ENCODE peak calls at places on chromosome 5, in eight cellular contexts. D, H, W, N, J, I, A and Q are unnamed samples.

GRCh38 chr5:67156976-67157583 is 39.5 kb downstream of the CD180 start:
- DNase-seq in H (peak; percentile 29), A (no peak), I (peak; percentile 28), D (peak; percentile 68), N (no peak), J (peak; percentile 74), W (no peak), Q (no peak)

GRCh38 chr5:22892441-22892840 is 39.3 kb upstream of the CDH12 start:
- DNase-seq in I (no peak), A (no peak), N (no peak), H (no peak), D (no peak), W (no peak), J (no peak), Q (no peak)

GRCh38 chr5:20833081-20833627 is 845.2 kb upstream of the CDH18 start:
- DNase-seq in N (no peak), D (no peak), A (no peak), J (no peak), W (no peak), H (no peak), I (no peak), Q (no peak)

GRCh38 chr5:158320178-158320674 is 461.3 kb upstream of the CLINT1 start:
- DNase-seq in A (no peak), D (no peak), H (no peak), W (no peak), N (no peak), I (no peak), J (no peak), Q (no peak)

GRCh38 chr5:72057816-72058215 is 49.5 kb upstream of the MAP1B start:
- DNase-seq in D (no peak), J (no peak), H (no peak), W (no peak), N (no peak), A (no peak), I (no peak), Q (no peak)

GRCh38 chr5:12910611-12911010 is 1006.4 kb upstream of the CTNND2 start:
- DNase-seq in D (no peak), J (no peak), H (no peak), A (no peak), N (no peak), W (no peak), I (no peak), Q (no peak)

GRCh38 chr5:81428866-81429265 is 34.9 kb upstream of the ACOT12 start:
- DNase-seq in H (no peak), J (no peak), N (no peak), D (no peak), W (no peak), A (no peak), I (no peak), Q (no peak)

GRCh38 chr5:85030685-85031084 is 646.0 kb upstream of the EDIL3 start:
- DNase-seq in H (no peak), D (no peak), N (no peak), I (no peak), W (no peak), A (no peak), J (no peak), Q (no peak)

GRCh38 chr5:60883229-60883628 is 39.2 kb upstream of the ELOVL7 start:
- DNase-seq in J (no peak), D (peak; percentile 2), A (no peak), N (no peak), H (peak; percentile 6), I (no peak), W (no peak), Q (no peak)

GRCh38 chr5:122870219-122870856 is 24.9 kb downstream of the SNX24 start:
- DNase-seq in A (no peak), W (no peak), N (no peak), I (no peak), J (no peak), D (no peak), H (no peak), Q (no peak)

GRCh38 chr5:54002779-54003178 is 307.6 kb downstream of the ARL15 start:
- DNase-seq in H (no peak), D (no peak), W (no peak), N (no peak), I (no peak), J (no peak), A (no peak), Q (no peak)

GRCh38 chr5:68415177-68416085 is 199.9 kb downstream of the PIK3R1 start:
- DNase-seq in I (no peak), W (peak; percentile 30), N (no peak), H (no peak), A (no peak), D (peak; percentile 11), J (no peak), Q (peak; percentile 86)

GRCh38 chr5:167678457-167678856 is 613.0 kb upstream of the WWC1 start:
- DNase-seq in J (no peak), N (no peak), D (no peak), A (no peak), I (no peak), W (no peak), H (no peak), Q (no peak)

DNA sequence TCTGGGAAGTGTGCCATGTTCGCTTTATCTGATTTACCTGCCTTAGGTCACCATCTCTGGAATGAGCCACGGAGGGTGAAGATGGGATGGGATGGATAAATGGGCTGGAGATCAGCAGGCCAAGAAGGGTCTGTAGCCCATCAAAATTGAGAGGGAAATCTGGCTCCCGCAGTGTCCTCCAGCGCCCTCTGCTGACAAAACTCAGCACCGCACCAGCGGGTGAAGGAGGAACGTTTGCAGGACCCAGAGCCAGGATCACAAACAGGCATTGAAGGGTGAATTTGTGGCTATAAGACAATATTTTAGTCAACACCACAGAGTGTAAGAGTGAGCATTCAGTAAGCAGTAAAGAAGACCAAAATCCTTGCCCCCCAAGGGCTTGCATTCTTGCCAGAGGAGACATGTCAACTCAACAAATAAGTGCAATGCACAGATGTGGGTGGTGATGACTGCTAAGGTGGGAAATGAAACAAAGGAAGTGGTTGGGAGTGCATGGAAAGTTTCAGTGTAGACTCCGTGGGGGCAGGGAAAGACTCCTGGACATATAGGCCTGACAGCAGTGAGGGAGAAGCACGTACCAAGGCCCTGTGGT is 124.4 kb downstream of the TENT4A start:
- DNase-seq in N (no peak), W (no peak), A (no peak), H (no peak), D (peak; percentile 43), J (peak; percentile 86), I (no peak), Q (no peak)
- TF ChIP-seq CTCF in N (peak; percentile 55), W (peak; percentile 45), A (peak; percentile 45), H (peak; percentile 86), D (peak; percentile 97), J (peak; percentile 77), I (no peak), Q (peak; percentile 46)

DNA sequence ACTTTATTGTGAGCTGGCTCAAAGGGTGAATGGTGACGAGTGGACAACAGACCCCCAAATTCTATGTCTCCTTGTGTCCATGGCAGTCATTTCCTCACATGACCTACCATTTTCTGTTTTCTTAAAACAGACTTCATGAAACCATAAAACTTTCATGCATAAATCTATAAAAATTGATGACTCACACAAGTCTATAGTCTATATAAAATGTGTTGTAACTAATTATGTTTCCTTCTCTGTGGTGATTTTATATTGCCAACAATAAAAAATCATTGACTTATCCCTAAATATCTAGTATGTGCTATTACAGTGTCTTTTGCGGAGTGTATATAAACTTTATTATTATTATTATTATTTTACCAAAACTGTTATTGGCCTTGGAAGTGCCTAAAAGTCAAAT is 382.4 kb downstream of the MAT2B start:
- DNase-seq in N (no peak), J (no peak), D (no peak), H (no peak), W (no peak), I (no peak), A (no peak), Q (no peak)
- H3K4me3 ChIP-seq in N (no peak overlapping the region), J (no peak overlapping the region), D (no peak overlapping the region), H (no peak overlapping the region), W (no peak overlapping the region), I (no peak overlapping the region), A (no peak overlapping the region), Q (no peak overlapping the region)

DNA sequence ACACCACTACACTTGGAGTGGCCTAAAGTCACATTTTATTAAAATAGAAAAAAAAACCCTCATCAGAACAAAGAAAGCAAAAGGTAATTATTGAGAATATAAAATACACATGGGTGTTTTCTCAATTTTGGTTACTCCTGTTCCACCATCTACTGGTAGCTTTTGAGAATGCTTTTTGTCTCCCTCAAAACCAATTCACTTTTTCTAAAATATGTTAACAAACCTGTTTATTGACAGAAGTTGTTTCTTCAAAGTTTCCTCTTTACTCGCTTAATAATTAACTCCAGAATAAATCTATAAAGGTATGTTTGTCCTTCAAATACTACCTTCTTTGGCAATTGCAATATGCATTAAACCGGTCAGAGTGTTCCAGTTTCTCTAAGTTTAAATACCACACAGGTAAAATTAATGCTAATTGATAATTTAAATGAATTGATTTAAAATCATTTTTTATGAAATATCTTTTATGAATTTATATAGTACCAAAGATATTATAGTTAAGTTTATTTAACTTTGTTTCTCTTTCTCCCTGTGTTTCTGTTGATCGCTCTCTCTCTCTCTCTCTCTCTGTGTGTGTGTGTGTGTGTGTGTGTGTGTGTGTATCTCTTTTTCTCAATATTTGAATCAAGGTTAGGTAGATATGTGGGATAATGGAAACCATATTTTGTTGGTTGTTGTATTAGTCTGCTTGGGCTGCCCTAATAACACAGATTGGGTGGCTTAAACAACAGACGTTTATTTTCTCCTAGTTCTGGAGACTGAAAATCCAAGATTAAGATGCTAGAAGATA is 487.4 kb downstream of the PRDM9 start:
- DNase-seq in W (no peak), D (no peak), A (no peak), I (no peak), J (no peak), H (no peak), N (no peak), Q (peak; percentile 62)
- TF ChIP-seq CTCF in W (no peak), D (no peak), A (no peak), I (no peak), J (peak; percentile 75), H (no peak), N (no peak), Q (peak; percentile 64)

DNA sequence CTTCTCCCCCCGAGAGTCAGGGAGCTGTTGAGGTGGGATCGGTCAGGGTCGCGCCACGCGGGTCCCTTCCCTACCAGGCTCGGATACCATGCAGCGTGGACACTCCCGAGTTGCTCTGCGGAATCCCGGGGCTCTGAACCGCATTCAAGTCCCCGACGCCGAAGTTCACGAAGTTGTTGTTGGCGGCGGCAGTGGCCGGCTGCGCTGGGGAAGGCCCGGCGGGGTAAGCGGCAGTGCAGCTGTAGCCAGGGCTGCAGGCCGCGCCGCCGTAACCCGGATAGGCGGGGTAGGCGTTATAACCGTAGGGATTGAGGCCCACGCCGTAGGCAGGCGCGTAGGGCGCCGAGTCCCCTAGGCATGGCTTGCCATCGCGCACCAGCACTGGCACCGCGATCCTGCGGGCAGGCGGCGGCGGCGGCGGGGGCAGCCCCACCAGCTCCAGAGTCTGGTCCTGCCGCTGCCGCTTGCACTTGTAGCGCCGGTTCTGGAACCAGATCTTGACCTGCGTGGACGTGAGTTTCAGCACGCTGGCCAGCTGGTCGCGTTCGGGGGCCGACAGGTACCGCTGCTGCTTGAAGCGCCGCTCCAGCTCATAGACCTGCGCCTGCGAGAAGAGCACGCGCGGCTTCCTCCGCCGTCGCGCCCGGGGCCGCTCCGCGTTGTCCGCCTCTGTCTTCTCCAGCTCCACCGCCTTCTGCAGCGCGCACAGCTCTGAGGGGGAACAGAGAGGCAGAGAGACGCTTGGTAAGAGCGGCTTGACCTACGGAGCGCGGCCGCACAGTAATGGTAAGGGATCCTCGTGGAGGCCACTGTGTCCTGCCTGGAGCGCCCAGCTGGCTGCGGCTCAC is 2.3 kb downstream of the NKX2-5 start:
- DNase-seq in H (no peak), W (no peak), I (no peak), A (no peak), D (no peak), N (no peak), J (peak; percentile 78), Q (no peak)
- H3K4me3 ChIP-seq in H (no peak overlapping the region), W (peak overlapping the region; percentile 30), I (no peak overlapping the region), A (no peak overlapping the region), D (no peak overlapping the region), N (peak overlapping the region; percentile 76), J (no peak overlapping the region), Q (no peak overlapping the region)